ENCODE peak calls at places on chromosomes 5 and 9, in ten cellular contexts. N is breast epithelium, K is mucosa of descending colon, G is lung, X is OCI-LY7, J is tibial artery, S is thoracic aorta, F is suprapubic skin, V is GM23248, O is neuronal stem cell. U is an unnamed sample.

GRCh38 chr5:9324348-9325056 is 221.4 kb downstream of the SEMA5A start:
- DNase-seq in N (no peak), K (no peak), G (no peak), X (no peak), J (no peak), S (no peak), F (no peak), V (no peak), O (no peak), U (no peak)

GRCh38 chr9:98215821-98216220 is 23.4 kb upstream of the CORO2A start:
- DNase-seq in N (no peak), K (no peak), G (no peak), X (peak; percentile 32), J (no peak), S (no peak), F (no peak), V (peak; percentile 34), O (no peak), U (no peak)

GRCh38 chr9:76414656-76415055 is 20.4 kb upstream of the RFK start:
- DNase-seq in N (no peak), K (no peak), G (no peak), X (peak; percentile 49), J (no peak), S (no peak), F (no peak), V (no peak), O (no peak), U (no peak)

GRCh38 chr9:124108216-124108615 is 96.6 kb downstream of the LHX2 start:
- DNase-seq in N (no peak), K (no peak), G (no peak), X (no peak), J (no peak), S (no peak), F (no peak), V (no peak), O (no peak), U (no peak)

GRCh38 chr9:110911659-110912473 is 126.4 kb downstream of the LPAR1 start:
- DNase-seq in N (no peak), K (no peak), G (no peak), X (no peak), J (no peak), S (no peak), F (no peak), V (peak; percentile 62), O (no peak), U (no peak)

GRCh38 chr5:171335616-171336015 is 26.6 kb downstream of the TLX3 start:
- DNase-seq in N (no peak), K (no peak), G (no peak), X (no peak), J (peak; percentile 55), S (no peak), F (no peak), V (no peak), O (no peak), U (no peak)

GRCh38 chr5:115932991-115933390 is 29.3 kb upstream of the LVRN start:
- DNase-seq in N (no peak), K (no peak), G (no peak), X (no peak), J (no peak), S (no peak), F (no peak), V (no peak), O (no peak), U (no peak)

GRCh38 chr5:54443264-54443663 is 12.2 kb upstream of the HSPB3 start:
- DNase-seq in N (no peak), K (no peak), G (no peak), X (peak; percentile 63), J (no peak), S (no peak), F (no peak), V (peak; percentile 62), O (no peak), U (no peak)

GRCh38 chr5:54861212-54861894 is 124.0 kb downstream of the ESM1 start:
- DNase-seq in N (no peak), K (no peak), G (no peak), X (no peak), J (no peak), S (no peak), F (no peak), V (peak; percentile 76), O (no peak), U (no peak)

GRCh38 chr9:124392254-124392653 is 23.0 kb downstream of the PSMB7 start:
- DNase-seq in N (no peak), K (no peak), G (no peak), X (no peak), J (peak; percentile 66), S (no peak), F (no peak), V (no peak), O (no peak), U (no peak)

GRCh38 chr9:69965416-69966145 is 78.1 kb upstream of the MAMDC2 start:
- DNase-seq in N (no peak), K (no peak), G (no peak), X (no peak), J (no peak), S (no peak), F (no peak), V (peak; percentile 42), O (no peak), U (no peak)

GRCh38 chr5:140222416-140222815 is 47.4 kb downstream of the CYSTM1 start:
- DNase-seq in N (no peak), K (no peak), G (no peak), X (no peak), J (no peak), S (no peak), F (no peak), V (no peak), O (no peak), U (no peak)

GRCh38 chr5:141411575-141411974 is 1.2 kb upstream of the PCDHGA10 start:
- DNase-seq in N (no peak), K (no peak), G (no peak), X (no peak), J (no peak), S (no peak), F (no peak), V (no peak), O (no peak), U (no peak)

GRCh38 chr5:141413540-141414069 is 818 bp downstream of the PCDHGA10 start:
- DNase-seq in N (no peak), K (peak; percentile 27), G (no peak), X (no peak), J (no peak), S (no peak), F (no peak), V (no peak), O (no peak), U (no peak)

GRCh38 chr5:141409598-141410306 is 1.9 kb downstream of the PCDHGB6 start:
- DNase-seq in N (no peak), K (peak; percentile 36), G (no peak), X (no peak), J (no peak), S (no peak), F (no peak), V (no peak), O (no peak), U (no peak)

GRCh38 chr5:141412853-141413539 is at the start of gene PCDHGA10:
- DNase-seq in N (no peak), K (peak; percentile 41), G (no peak), X (peak; percentile 70), J (peak; percentile 56), S (no peak), F (no peak), V (peak; percentile 94), O (peak; percentile 18), U (no peak)
- H3K9me3 ChIP-seq in N (peaks cover 99% of the 10 kb centered on the region), K (peaks cover 92% of the 10 kb centered on the region), G (no peaks in the 10 kb centered on the region), X (no peaks in the 10 kb centered on the region), J (peaks cover 19% of the 10 kb centered on the region), S (peaks cover 97% of the 10 kb centered on the region), F (peaks cover 52% of the 10 kb centered on the region), V (no peaks in the 10 kb centered on the region), O (peaks cover 96% of the 10 kb centered on the region), U (peaks cover 5% of the 10 kb centered on the region)

GRCh38 chr5:2142456-2142954 is 259.8 kb upstream of the IRX4 start:
- DNase-seq in N (no peak), K (no peak), G (no peak), X (no peak), J (peak; percentile 29), S (no peak), F (no peak), V (no peak), O (no peak), U (no peak)

GRCh38 chr5:2141254-2142000 is 258.7 kb upstream of the IRX4 start:
- DNase-seq in N (no peak), K (no peak), G (no peak), X (no peak), J (peak; percentile 55), S (no peak), F (no peak), V (no peak), O (no peak), U (no peak)

GRCh38 chr5:2139478-2139877 is 256.8 kb upstream of the IRX4 start:
- DNase-seq in N (no peak), K (no peak), G (no peak), X (no peak), J (peak; percentile 10), S (no peak), F (no peak), V (no peak), O (no peak), U (no peak)

GRCh38 chr5:2138896-2139295 is 256.2 kb upstream of the IRX4 start:
- DNase-seq in N (no peak), K (no peak), G (no peak), X (no peak), J (peak; percentile 17), S (no peak), F (no peak), V (no peak), O (no peak), U (no peak)

GRCh38 chr5:2140501-2140900 is 257.8 kb upstream of the IRX4 start:
- DNase-seq in N (no peak), K (no peak), G (no peak), X (no peak), J (peak; percentile 7), S (no peak), F (no peak), V (no peak), O (no peak), U (no peak)
- H3K9me3 ChIP-seq in N (peaks cover 9% of the 10 kb centered on the region), K (no peaks in the 10 kb centered on the region), G (no peaks in the 10 kb centered on the region), X (no peaks in the 10 kb centered on the region), J (no peaks in the 10 kb centered on the region), S (peaks cover 4% of the 10 kb centered on the region), F (peaks cover 12% of the 10 kb centered on the region), V (no peaks in the 10 kb centered on the region), O (peaks cover 13% of the 10 kb centered on the region), U (no peaks in the 10 kb centered on the region)

DNA sequence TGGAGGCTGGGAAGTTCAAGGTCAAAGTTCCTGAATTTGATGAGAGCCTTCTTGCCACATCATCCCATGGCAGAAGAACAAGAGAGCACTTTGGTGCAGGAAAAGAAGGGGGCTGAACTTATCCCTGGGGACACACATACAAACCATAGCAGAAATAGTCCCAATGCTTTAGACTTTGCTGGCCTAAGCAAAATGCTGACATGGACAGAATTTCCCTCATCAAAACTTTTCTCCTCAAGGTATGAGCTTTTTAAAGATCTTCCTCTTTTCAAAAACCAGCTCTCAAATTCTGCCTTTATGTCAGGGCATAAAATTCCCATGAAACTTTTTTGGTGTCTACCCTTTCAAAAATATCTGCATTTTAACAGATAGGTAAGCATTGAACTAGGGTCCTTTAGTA is 341.8 kb upstream of the SMARCA2 start:
- DNase-seq in N (no peak), K (no peak), G (no peak), X (no peak), J (no peak), S (no peak), F (no peak), V (no peak), O (no peak), U (no peak)
- H3K9me3 ChIP-seq in N (no peaks in the 10 kb centered on the region), K (no peaks in the 10 kb centered on the region), G (no peaks in the 10 kb centered on the region), X (no peaks in the 10 kb centered on the region), J (no peaks in the 10 kb centered on the region), S (no peaks in the 10 kb centered on the region), F (no peaks in the 10 kb centered on the region), V (no peaks in the 10 kb centered on the region), O (no peaks in the 10 kb centered on the region), U (no peaks in the 10 kb centered on the region)

GRCh38 chr9:133290751-133291302 is 15.8 kb upstream of the ABO start:
- DNase-seq in N (no peak), K (no peak), G (no peak), X (no peak), J (no peak), S (no peak), F (peak; percentile 34), V (no peak), O (no peak), U (no peak)
- H3K9me3 ChIP-seq in N (peaks cover 14% of the 10 kb centered on the region), K (peaks cover 9% of the 10 kb centered on the region), G (peaks cover 5% of the 10 kb centered on the region), X (peaks cover 24% of the 10 kb centered on the region), J (no peaks in the 10 kb centered on the region), S (peaks cover 5% of the 10 kb centered on the region), F (no peaks in the 10 kb centered on the region), V (no peaks in the 10 kb centered on the region), O (peaks cover 12% of the 10 kb centered on the region), U (peaks cover 5% of the 10 kb centered on the region)

U was measured in T-helper 17 cell.